ENCODE peak calls at places on chromosomes 5 and 9, in five cellular contexts. T is left kidney, P is NCI-H2081, H is EH, A is gastrocnemius medialis. I is an unnamed sample.

GRCh38 chr5:149125386-149125891 is 15.9 kb upstream of the ABLIM3 start:
- DNase-seq in H (peak; percentile 48), T (peak; percentile 41), A (no peak), P (no peak), I (no peak)

GRCh38 chr5:69512740-69513260 is 20.2 kb downstream of the OCLN start:
- DNase-seq in P (no peak), H (peak; percentile 70), A (no peak), T (no peak), I (no peak)

GRCh38 chr5:149435015-149435376 is 55.9 kb upstream of the IL17B start:
- DNase-seq in A (no peak), H (no peak), T (no peak), P (no peak), I (no peak)

GRCh38 chr9:135400496-135400895 is 79.1 kb upstream of the PPP1R26 start:
- DNase-seq in A (no peak), H (no peak), P (no peak), T (no peak), I (no peak)

GRCh38 chr9:33329996-33330395 is 39.7 kb downstream of the NFX1 start:
- DNase-seq in T (no peak), H (peak; percentile 76), A (no peak), P (no peak), I (no peak)

GRCh38 chr5:151562019-151562707 is 29.0 kb downstream of the FAT2 start:
- DNase-seq in H (no peak), P (peak; percentile 63), A (no peak), T (no peak), I (no peak)

GRCh38 chr9:136820947-136821332 is 13.2 kb downstream of the RABL6 start:
- DNase-seq in A (no peak), T (peak; percentile 41), P (no peak), H (no peak), I (no peak)

GRCh38 chr5:168679515-168679920 is 100.3 kb upstream of the PANK3 start:
- DNase-seq in A (peak; percentile 38), T (peak; percentile 93), H (peak; percentile 67), P (peak; percentile 57), I (peak; percentile 72)

GRCh38 chr9:26813247-26813646 is 79.4 kb downstream of the CAAP1 start:
- DNase-seq in A (no peak), P (no peak), H (no peak), T (no peak), I (no peak)

GRCh38 chr5:65508978-65509377 is 27.3 kb upstream of the ADAMTS6 start:
- DNase-seq in H (peak; percentile 3), T (no peak), P (no peak), A (no peak), I (no peak)

GRCh38 chr5:88438006-88438405 is 169.4 kb upstream of the TMEM161B start:
- DNase-seq in T (no peak), A (no peak), P (no peak), H (peak; percentile 7), I (no peak)

GRCh38 chr5:172859966-172860365 is 25.9 kb downstream of the ERGIC1 start:
- DNase-seq in A (no peak), P (no peak), T (no peak), H (no peak), I (no peak)

GRCh38 chr5:39132128-39132447 is 57.9 kb upstream of the RICTOR start:
- DNase-seq in H (no peak), T (no peak), P (no peak), A (no peak), I (no peak)